ENCODE peak calls at places on chromosomes 3 and 15, in six cellular contexts. U, H, C, F, Z and T are unnamed samples.

GRCh38 chr15:93466380-93466779 is 377.4 kb upstream of the RGMA start:
- DNase-seq in H (no peak), Z (no peak), F (no peak), C (no peak), U (no peak), T (no peak)

GRCh38 chr3:141249041-141249440 is 17.4 kb downstream of the PXYLP1 start:
- DNase-seq in H (no peak), U (no peak), F (no peak), Z (no peak), C (no peak), T (no peak)

GRCh38 chr3:45936261-45936660 is 7.0 kb upstream of the CXCR6 start:
- DNase-seq in Z (no peak), H (no peak), F (no peak), U (no peak), C (no peak), T (no peak)

GRCh38 chr3:149077638-149078037 is 8.7 kb downstream of the HLTF start:
- DNase-seq in F (no peak), C (peak; percentile 55), U (no peak), Z (no peak), H (peak; percentile 43), T (peak; percentile 74)

GRCh38 chr15:84079885-84080777 is 155.4 kb upstream of the GOLGA6L4 start:
- DNase-seq in U (no peak), H (peak; percentile 3), C (peak; percentile 5), F (peak; percentile 32), Z (peak; percentile 53), T (peak; percentile 5)

GRCh38 chr3:128410669-128411573 is 55.8 kb downstream of the DNAJB8 start:
- DNase-seq in H (no peak), F (no peak), C (no peak), U (no peak), Z (no peak), T (no peak)

GRCh38 chr15:51200791-51201190 is 106.1 kb upstream of the TNFAIP8L3 start:
- DNase-seq in Z (no peak), H (no peak), F (no peak), C (peak; percentile 60), U (no peak), T (peak; percentile 61)

GRCh38 chr15:81820236-81820635 is 225.6 kb downstream of the MEX3B start:
- DNase-seq in H (peak; percentile 66), Z (no peak), U (no peak), F (no peak), C (no peak), T (no peak)

GRCh38 chr3:52217409-52217805 is 8.0 kb downstream of the TLR9 start:
- DNase-seq in U (no peak), C (no peak), F (no peak), Z (no peak), H (no peak), T (no peak)

GRCh38 chr3:115885621-115886020 is 262.3 kb downstream of the GAP43 start:
- DNase-seq in Z (no peak), H (peak; percentile 26), F (no peak), U (no peak), C (peak; percentile 24), T (peak; percentile 4)

GRCh38 chr3:169666079-169666436 is 2.5 kb upstream of the MECOM start:
- DNase-seq in H (no peak), F (peak; percentile 8), U (no peak), C (no peak), Z (no peak), T (no peak)

GRCh38 chr3:78978037-78978436 is 789.8 kb downstream of the ROBO1 start:
- DNase-seq in C (peak; percentile 59), H (peak; percentile 28), U (no peak), F (no peak), Z (no peak), T (peak; percentile 19)

GRCh38 chr15:78626611-78627010 is 5.8 kb upstream of the CHRNA3 start:
- DNase-seq in F (no peak), H (no peak), Z (no peak), C (no peak), U (no peak), T (no peak)

GRCh38 chr3:99777708-99778107 is 40.0 kb upstream of the CMSS1 start:
- DNase-seq in H (no peak), F (no peak), Z (no peak), C (no peak), U (no peak), T (no peak)

GRCh38 chr3:73536336-73536895 is 88.3 kb downstream of the PDZRN3 start:
- DNase-seq in F (no peak), Z (no peak), H (no peak), U (no peak), C (no peak), T (peak; percentile 22)

GRCh38 chr3:8472549-8472948 is 29.1 kb upstream of the LMCD1 start:
- DNase-seq in Z (no peak), F (no peak), C (no peak), H (no peak), U (no peak), T (no peak)

GRCh38 chr3:49868951-49869454 is 703 bp downstream of the CAMKV start:
- DNase-seq in U (no peak), C (no peak), Z (no peak), F (no peak), H (no peak), T (no peak)

GRCh38 chr3:123094492-123094891 is 27.7 kb downstream of the PDIA5 start:
- DNase-seq in F (no peak), C (no peak), U (no peak), Z (no peak), H (no peak), T (no peak)

GRCh38 chr3:177835917-177836316 is 638.6 kb upstream of the TBL1XR1 start:
- DNase-seq in H (peak; percentile 97), Z (no peak), U (peak; percentile 63), C (peak; percentile 98), F (no peak), T (peak; percentile 97)

GRCh38 chr15:99015677-99016568 is 8.3 kb upstream of the PGPEP1L start:
- DNase-seq in U (no peak), Z (no peak), C (no peak), F (no peak), H (no peak), T (no peak)

GRCh38 chr3:122497425-122497824 is 17.3 kb downstream of the KPNA1 start:
- DNase-seq in C (peak; percentile 94), H (peak; percentile 91), F (peak; percentile 44), Z (no peak), U (peak; percentile 93), T (peak; percentile 94)

GRCh38 chr3:39208463-39209055 is 16.2 kb upstream of the XIRP1 start:
- DNase-seq in Z (no peak), C (peak; percentile 65), H (peak; percentile 56), U (peak; percentile 73), F (peak; percentile 34), T (peak; percentile 63)

GRCh38 chr15:78508272-78508671 is 895 bp downstream of the HYKK start:
- DNase-seq in U (no peak), C (no peak), Z (no peak), H (no peak), F (no peak), T (no peak)

GRCh38 chr3:194375921-194376570 is 6.5 kb upstream of the LRRC15 start:
- DNase-seq in U (no peak), Z (no peak), H (no peak), C (no peak), F (no peak), T (no peak)

GRCh38 chr3:56923546-56924224 is 121.9 kb upstream of the ARHGEF3 start:
- DNase-seq in H (peak; percentile 35), U (peak; percentile 46), C (peak; percentile 40), F (no peak), Z (peak; percentile 74), T (peak; percentile 24)

GRCh38 chr15:43775411-43775965 is 1.3 kb downstream of the ELL3 start:
- DNase-seq in F (no peak), C (peak; percentile 59), U (peak; percentile 70), Z (no peak), H (peak; percentile 58), T (peak; percentile 33)

GRCh38 chr3:43909149-43909548 is 218.4 kb downstream of the ABHD5 start:
- DNase-seq in C (peak; percentile 12), Z (no peak), U (no peak), F (no peak), H (peak; percentile 1), T (no peak)

GRCh38 chr15:88385078-88385700 is 82.0 kb downstream of the MRPL46 start:
- DNase-seq in U (peak; percentile 68), F (no peak), H (peak; percentile 32), C (peak; percentile 53), Z (no peak), T (peak; percentile 60)

GRCh38 chr15:64152507-64153387 is 1.2 kb downstream of the SNX22 start:
- DNase-seq in U (no peak), Z (peak; percentile 57), C (no peak), F (peak; percentile 65), H (no peak), T (no peak)

GRCh38 chr3:184361532-184361931 is at the start of the genes CLCN2 and POLR2H:
- DNase-seq in U (no peak), Z (no peak), F (peak; percentile 83), C (no peak), H (peak; percentile 33), T (peak; percentile 27)

GRCh38 chr3:139718415-139718814 is 40.6 kb upstream of the NMNAT3 start:
- DNase-seq in F (no peak), H (peak; percentile 3), Z (no peak), C (peak; percentile 45), U (peak; percentile 19), T (peak; percentile 35)

GRCh38 chr3:153161138-153161713 is 800 bp upstream of the RAP2B start:
- DNase-seq in C (peak; percentile 100), F (peak; percentile 96), Z (peak; percentile 90), U (peak; percentile 100), H (peak; percentile 100), T (peak; percentile 100)

GRCh38 chr15:52709172-52709979 is 30.2 kb upstream of the ATOSA start:
- DNase-seq in F (no peak), C (no peak), H (no peak), U (no peak), Z (no peak), T (no peak)

GRCh38 chr15:62606376-62607164 is 436.0 kb upstream of the TPM1 start:
- DNase-seq in Z (no peak), U (peak; percentile 98), C (peak; percentile 100), H (peak; percentile 100), F (no peak), T (peak; percentile 100)

GRCh38 chr3:120144267-120144666 is 50.0 kb upstream of the GSK3B start:
- DNase-seq in U (peak; percentile 95), H (peak; percentile 43), C (no peak), F (no peak), Z (no peak), T (peak; percentile 77)

GRCh38 chr3:51311055-51311454 is 74.0 kb upstream of the MANF start:
- DNase-seq in U (peak; percentile 8), Z (no peak), H (peak; percentile 33), C (peak; percentile 28), F (peak; percentile 58), T (peak; percentile 36)

GRCh38 chr3:196272826-196273225 is 14.7 kb downstream of the PCYT1A start:
- DNase-seq in H (no peak), Z (no peak), U (no peak), C (no peak), F (no peak), T (no peak)

GRCh38 chr15:90642464-90643300 is 74.5 kb upstream of the BLM start:
- DNase-seq in U (no peak), H (no peak), C (no peak), Z (no peak), F (no peak), T (no peak)

GRCh38 chr15:84981711-84982300 is at the start of gene PDE8A:
- DNase-seq in H (peak; percentile 31), C (peak; percentile 21), F (no peak), U (no peak), Z (peak; percentile 71), T (peak; percentile 54)